ENCODE peak calls at places on chromosomes 1 and 21, in eight cellular contexts. V is CD4-positive, alpha-beta memory T cell; K is activated effector memory CD4-positive, alpha-beta T cell treated with anti-CD3 and anti-CD28 coated beads, Interleukin-2, amount 50 U/mL, for 16 hours; P is memory B cell; W is RCC 7860; R is G401; E is NCI-H1436 treated with DMSO at 0.1 percent for 48 hours; A is activated T-cell treated with anti-CD3 and anti-CD28 coated beads for 1 hour. O is an unnamed sample.

GRCh38 chr21:40165671-40166070 is 298.4 kb downstream of the PCP4 start:
- DNase-seq in V (no peak), K (no peak), P (no peak), W (no peak), R (no peak), E (no peak), A (no peak), O (no peak)

GRCh38 chr1:16391408-16391807 is 24.4 kb downstream of the SZRD1 start:
- DNase-seq in V (no peak), K (no peak), P (no peak), W (no peak), R (no peak), E (no peak), A (no peak), O (no peak)

GRCh38 chr1:151888972-151889570 is 20.2 kb downstream of the THEM4 start:
- DNase-seq in V (peak), K (no peak), P (no peak), W (no peak), R (no peak), E (no peak), A (no peak), O (no peak)

GRCh38 chr1:175797576-175797975 is 54.2 kb upstream of the TNR start:
- DNase-seq in V (no peak), K (no peak), P (no peak), W (no peak), R (no peak), E (no peak), A (no peak), O (no peak)

GRCh38 chr1:48055854-48056253 is 58.7 kb upstream of the TRABD2B start:
- DNase-seq in V (no peak), K (no peak), P (no peak), W (no peak), R (no peak), E (no peak), A (no peak), O (no peak)

GRCh38 chr1:43786975-43787374 is 79.6 kb downstream of the ST3GAL3 start:
- DNase-seq in V (no peak), K (no peak), P (no peak), W (no peak), R (no peak), E (no peak), A (no peak), O (no peak)

GRCh38 chr1:31013187-31013864 is 52.2 kb downstream of the PUM1 start:
- DNase-seq in V (no peak), K (no peak), P (no peak), W (peak), R (no peak), E (no peak), A (no peak), O (no peak)

GRCh38 chr1:199747984-199748383 is 279.5 kb upstream of the NR5A2 start:
- DNase-seq in V (no peak), K (no peak), P (no peak), W (no peak), R (no peak), E (no peak), A (no peak), O (no peak)

GRCh38 chr21:45502600-45502999 is 39.6 kb downstream of the SLC19A1 start:
- DNase-seq in V (no peak), K (peak), P (no peak), W (no peak), R (no peak), E (no peak), A (no peak), O (no peak)

GRCh38 chr1:34929497-34929852 is at the start of gene DLGAP3:
- DNase-seq in V (no peak), K (peak), P (no peak), W (no peak), R (peak), E (no peak), A (no peak), O (no peak)

GRCh38 chr21:14785679-14786078 is 239.6 kb upstream of the SAMSN1 start:
- DNase-seq in V (no peak), K (no peak), P (no peak), W (no peak), R (no peak), E (no peak), A (no peak), O (no peak)

GRCh38 chr1:41582851-41583657 is 98.6 kb upstream of the EDN2 start:
- DNase-seq in V (no peak), K (no peak), P (no peak), W (no peak), R (no peak), E (no peak), A (no peak), O (no peak)

GRCh38 chr1:90139837-90140236 is 144.9 kb downstream of the ZNF326 start:
- DNase-seq in V (no peak), K (no peak), P (no peak), W (no peak), R (no peak), E (no peak), A (no peak), O (no peak)

GRCh38 chr1:53367503-53368313 is 39.8 kb upstream of the LRP8 start:
- DNase-seq in V (peak), K (peak), P (peak), W (no peak), R (no peak), E (no peak), A (no peak), O (no peak)

GRCh38 chr1:245105815-245106410 is 48.9 kb upstream of the KIF26B start:
- DNase-seq in V (no peak), K (no peak), P (no peak), W (no peak), R (no peak), E (no peak), A (no peak), O (no peak)

GRCh38 chr1:103953386-103953785 is 203.7 kb downstream of the AMY1C start:
- DNase-seq in V (no peak), K (no peak), P (no peak), W (no peak), R (no peak), E (no peak), A (no peak), O (no peak)

GRCh38 chr21:14989359-14989758 is 75.4 kb downstream of the NRIP1 start:
- DNase-seq in V (no peak), K (no peak), P (no peak), W (no peak), R (peak), E (no peak), A (no peak), O (no peak)

GRCh38 chr1:109765896-109766615 is 2.3 kb upstream of the EPS8L3 start:
- DNase-seq in V (no peak), K (peak), P (no peak), W (no peak), R (no peak), E (no peak), A (no peak), O (no peak)

GRCh38 chr1:18508084-18508483 is 27.4 kb downstream of the KLHDC7A start:
- DNase-seq in V (no peak), K (no peak), P (no peak), W (no peak), R (no peak), E (no peak), A (no peak), O (no peak)

GRCh38 chr21:35779690-35780570 is 280.4 kb downstream of the SETD4 start:
- DNase-seq in V (no peak), K (no peak), P (no peak), W (peak), R (no peak), E (no peak), A (no peak), O (no peak)

GRCh38 chr1:100557606-100557953 is 19.6 kb downstream of the GPR88 start:
- DNase-seq in V (no peak), K (no peak), P (no peak), W (no peak), R (no peak), E (no peak), A (no peak), O (no peak)

GRCh38 chr1:247096544-247096943 is 7.6 kb downstream of the ZNF669 start:
- DNase-seq in V (no peak), K (no peak), P (no peak), W (no peak), R (no peak), E (no peak), A (no peak), O (no peak)

GRCh38 chr1:206004821-206005220 is 1.6 kb upstream of the RAB7B start:
- DNase-seq in V (no peak), K (no peak), P (no peak), W (no peak), R (no peak), E (no peak), A (no peak), O (no peak)

GRCh38 chr1:2946291-2946690 is 75.0 kb upstream of the ACTRT2 start:
- DNase-seq in V (no peak), K (no peak), P (no peak), W (no peak), R (no peak), E (no peak), A (no peak), O (no peak)

GRCh38 chr1:14899686-14900085 is 253.9 kb upstream of the TMEM51 start:
- DNase-seq in V (no peak), K (no peak), P (no peak), W (no peak), R (no peak), E (no peak), A (no peak), O (no peak)

GRCh38 chr21:27700974-27701614 is 734.2 kb upstream of the ADAMTS5 start:
- DNase-seq in V (peak), K (peak), P (no peak), W (peak), R (peak), E (no peak), A (peak), O (peak)